ENCODE peak calls at places on chromosomes 5 and 9, in eight cellular contexts. V, Z, E, G, B, Q, H and T are unnamed samples.
A peak's percentile ranks its signal among the peaks of the same experiment; 100 is the strongest.

GRCh38 chr9:137449081-137449844 is 8.1 kb upstream of the ENTPD8 start:
- DNase-seq in V (no peak), Z (no peak), E (no peak), G (no peak), B (no peak), Q (no peak), H (no peak), T (no peak)

GRCh38 chr9:31605164-31605563 is 779.3 kb upstream of the ACO1 start:
- DNase-seq in V (no peak), Z (no peak), E (no peak), G (no peak), B (no peak), Q (no peak), H (no peak), T (no peak)

GRCh38 chr9:63859475-63860215 is 1425.4 kb downstream of the FOXD4L5 start:
- DNase-seq in V (no peak), Z (no peak), E (no peak), G (peak; percentile 57), B (no peak), Q (no peak), H (peak; percentile 26), T (peak; percentile 7)

GRCh38 chr5:68502531-68502930 is 287.0 kb downstream of the PIK3R1 start:
- DNase-seq in V (no peak), Z (no peak), E (no peak), G (no peak), B (no peak), Q (no peak), H (no peak), T (no peak)

GRCh38 chr9:35650341-35651158 is at the start of gene SIT1:
- DNase-seq in V (no peak), Z (no peak), E (no peak), G (no peak), B (no peak), Q (no peak), H (no peak), T (no peak)

GRCh38 chr5:120108586-120109254 is 355.4 kb upstream of the PRR16 start:
- DNase-seq in V (no peak), Z (no peak), E (no peak), G (no peak), B (no peak), Q (no peak), H (peak; percentile 58), T (no peak)

GRCh38 chr5:107026098-107026497 is 644.6 kb downstream of the EFNA5 start:
- DNase-seq in V (no peak), Z (no peak), E (no peak), G (no peak), B (no peak), Q (no peak), H (no peak), T (no peak)

GRCh38 chr5:180668835-180669596 is 19.6 kb upstream of the FLT4 start:
- DNase-seq in V (peak; percentile 73), Z (no peak), E (no peak), G (no peak), B (no peak), Q (no peak), H (no peak), T (no peak)

GRCh38 chr5:34409376-34409775 is 246.8 kb upstream of the RAI14 start:
- DNase-seq in V (no peak), Z (no peak), E (no peak), G (no peak), B (no peak), Q (no peak), H (peak; percentile 42), T (no peak)

GRCh38 chr5:179357036-179357435 is 11.8 kb upstream of the ADAMTS2 start:
- DNase-seq in V (no peak), Z (no peak), E (no peak), G (no peak), B (no peak), Q (no peak), H (peak; percentile 78), T (no peak)

GRCh38 chr5:4720831-4721230 is 419.3 kb upstream of the ADAMTS16 start:
- DNase-seq in V (no peak), Z (no peak), E (no peak), G (no peak), B (no peak), Q (peak; percentile 31), H (no peak), T (peak; percentile 16)

GRCh38 chr9:16718952-16719351 is 151.5 kb downstream of the BNC2 start:
- DNase-seq in V (no peak), Z (no peak), E (no peak), G (no peak), B (no peak), Q (peak; percentile 54), H (peak; percentile 41), T (no peak)

GRCh38 chr9:132008871-132009812 is 70.5 kb downstream of the MED27 start:
- DNase-seq in V (peak; percentile 16), Z (no peak), E (peak; percentile 61), G (no peak), B (no peak), Q (no peak), H (no peak), T (no peak)

GRCh38 chr9:22158983-22159382 is 149.9 kb upstream of the CDKN2B start:
- DNase-seq in V (no peak), Z (no peak), E (no peak), G (no peak), B (no peak), Q (peak; percentile 33), H (peak; percentile 92), T (peak; percentile 57)

GRCh38 chr9:113798062-113799030 is 77.8 kb upstream of the ZNF618 start:
- DNase-seq in V (no peak), Z (no peak), E (no peak), G (no peak), B (no peak), Q (no peak), H (peak; percentile 19), T (no peak)

GRCh38 chr5:151707566-151707965 is 20.9 kb upstream of the SPARC start:
- DNase-seq in V (no peak), Z (no peak), E (no peak), G (no peak), B (no peak), Q (no peak), H (peak; percentile 19), T (no peak)

GRCh38 chr9:20551236-20551635 is 71.1 kb downstream of the MLLT3 start:
- DNase-seq in V (no peak), Z (no peak), E (no peak), G (no peak), B (no peak), Q (peak; percentile 39), H (no peak), T (no peak)

GRCh38 chr9:6488395-6488794 is 75.4 kb downstream of the UHRF2 start:
- DNase-seq in V (no peak), Z (no peak), E (no peak), G (no peak), B (no peak), Q (no peak), H (no peak), T (no peak)